ENCODE peak calls at places on chromosomes 3 and 15, in four cellular contexts. R is NCI-H1930, V is EL, W is EH. G is an unnamed sample.

GRCh38 chr3:11085078-11085840 is 69.0 kb upstream of the HRH1 start:
- DNase-seq in R (no peak), V (peak), W (peak), G (peak)

GRCh38 chr15:67120839-67121540 is 55.6 kb downstream of the SMAD3 start:
- DNase-seq in R (no peak), V (peak), W (peak), G (peak)

GRCh38 chr15:26983822-26984221 is 12.8 kb downstream of the GABRG3 start:
- DNase-seq in R (no peak), V (no peak), W (no peak), G (no peak)

GRCh38 chr15:34038023-34038403 is 991 bp downstream of the AVEN start:
- DNase-seq in R (no peak), V (no peak), W (no peak), G (no peak)

GRCh38 chr3:25107918-25108617 is 320.0 kb upstream of the RARB start:
- DNase-seq in R (no peak), V (no peak), W (no peak), G (no peak)

GRCh38 chr3:125024817-125025216 is 31.0 kb downstream of the HEG1 start:
- DNase-seq in R (no peak), V (no peak), W (no peak), G (no peak)

GRCh38 chr3:171446801-171447578 is 13.2 kb downstream of the TNIK start:
- DNase-seq in R (no peak), V (peak), W (peak), G (peak)

GRCh38 chr15:76904461-76905012 is 603 bp downstream of the SCAPER start:
- DNase-seq in R (no peak), V (peak), W (peak), G (peak)

GRCh38 chr3:197820550-197821335 is 29.7 kb downstream of the LRCH3 start:
- DNase-seq in R (no peak), V (no peak), W (no peak), G (no peak)

GRCh38 chr15:94066046-94066445 is 165.3 kb upstream of the MCTP2 start:
- DNase-seq in R (no peak), V (no peak), W (no peak), G (no peak)

GRCh38 chr3:38047896-38048295 is 8.9 kb downstream of the DLEC1 start:
- DNase-seq in R (no peak), V (no peak), W (peak), G (no peak)

GRCh38 chr3:190807719-190808375 is 54.6 kb downstream of the GMNC start:
- DNase-seq in R (no peak), V (no peak), W (no peak), G (peak)

GRCh38 chr3:177905173-177905894 is 630.9 kb upstream of the KCNMB2 start:
- DNase-seq in R (no peak), V (peak), W (peak), G (peak)

GRCh38 chr3:42936157-42936981 is 30.4 kb downstream of the ZNF662 start:
- DNase-seq in R (no peak), V (peak), W (no peak), G (no peak)

GRCh38 chr3:16885948-16886683 is 1.4 kb downstream of the PLCL2 start:
- DNase-seq in R (no peak), V (peak), W (peak), G (no peak)

GRCh38 chr15:59688383-59688887 is 685 bp downstream of the BNIP2 start:
- DNase-seq in R (no peak), V (peak), W (peak), G (peak)

G was measured in HCEC 1CT.